ENCODE peak calls at places on chromosomes 13 and 19, in nine cellular contexts. V, W, P, Q, U, M, L, B and K are unnamed samples.

GRCh38 chr13:111283991-111284390 is 36.5 kb upstream of the TEX29 start:
- DNase-seq in V (no peak), W (no peak), P (no peak), Q (no peak), U (no peak), M (peak), L (no peak), B (no peak), K (no peak)

GRCh38 chr13:73837147-73837546 is 297.1 kb downstream of the KLF12 start:
- DNase-seq in V (no peak), W (no peak), P (no peak), Q (no peak), U (no peak), M (no peak), L (no peak), B (no peak), K (no peak)

GRCh38 chr19:3507371-3508120 is 1.4 kb downstream of the FZR1 start:
- DNase-seq in V (peak), W (peak), P (peak), Q (no peak), U (no peak), M (no peak), L (no peak), B (no peak), K (peak)

GRCh38 chr19:46818812-46819211 is 30.4 kb upstream of the SLC1A5 start:
- DNase-seq in V (peak), W (peak), P (no peak), Q (no peak), U (no peak), M (no peak), L (no peak), B (no peak), K (peak)

GRCh38 chr13:76889254-76889653 is 3.0 kb upstream of the KCTD12 start:
- DNase-seq in V (no peak), W (peak), P (no peak), Q (no peak), U (no peak), M (no peak), L (no peak), B (no peak), K (no peak)

GRCh38 chr19:11196406-11197287 is 698 bp downstream of the KANK2 start:
- DNase-seq in V (no peak), W (peak), P (no peak), Q (peak), U (no peak), M (no peak), L (no peak), B (no peak), K (no peak)

GRCh38 chr13:32880636-32881035 is 135.6 kb upstream of the KL start:
- DNase-seq in V (no peak), W (no peak), P (no peak), Q (no peak), U (no peak), M (no peak), L (no peak), B (no peak), K (no peak)

GRCh38 chr19:2113436-2114211 is 16.9 kb downstream of the IZUMO4 start:
- DNase-seq in V (no peak), W (peak), P (no peak), Q (peak), U (no peak), M (no peak), L (no peak), B (no peak), K (no peak)